ENCODE peak calls at places on chromosomes 13 and 19, in eight cellular contexts. W, Q, Y, P, R, O, U and K are unnamed samples.

GRCh38 chr13:66162470-66162869 is 1067.7 kb downstream of the PCDH9 start:
- DNase-seq in U (no peak), O (no peak), Q (no peak), Y (no peak), R (no peak), P (no peak), W (no peak), K (no peak)

GRCh38 chr19:8487137-8487851 is 15.1 kb downstream of the PRAM1 start:
- DNase-seq in Y (no peak), U (peak), R (peak), O (peak), Q (peak), W (peak), P (no peak), K (peak)

GRCh38 chr13:107866007-107866665 is 349.2 kb downstream of the LIG4 start:
- DNase-seq in O (no peak), U (peak), Y (no peak), R (no peak), Q (no peak), W (no peak), P (no peak), K (no peak)

GRCh38 chr13:38462605-38463004 is 113.0 kb downstream of the UFM1 start:
- DNase-seq in Y (no peak), W (no peak), O (no peak), U (no peak), Q (no peak), P (no peak), R (no peak), K (no peak)

GRCh38 chr19:48966541-48967345 is 1.6 kb downstream of the FTL start:
- DNase-seq in Y (peak), U (no peak), O (no peak), Q (no peak), W (no peak), P (no peak), R (no peak), K (no peak)

GRCh38 chr19:11425719-11426457 is 6.8 kb upstream of the RGL3 start:
- DNase-seq in Y (no peak), R (no peak), P (no peak), U (no peak), Q (no peak), O (no peak), W (no peak), K (no peak)

GRCh38 chr13:94110011-94110410 is 369.5 kb downstream of the DCT start:
- DNase-seq in Y (no peak), U (no peak), P (no peak), O (no peak), Q (no peak), W (no peak), R (no peak), K (no peak)

GRCh38 chr13:77789386-77789785 is 91.9 kb downstream of the SLAIN1 start:
- DNase-seq in P (no peak), Q (no peak), W (no peak), O (no peak), U (no peak), R (no peak), Y (no peak), K (no peak)

GRCh38 chr19:1064661-1065605 is 2.0 kb upstream of the ARHGAP45 start:
- DNase-seq in Y (peak), P (peak), W (peak), O (peak), U (no peak), R (peak), Q (peak), K (peak)

GRCh38 chr19:38670921-38671398 is 23.5 kb downstream of the ACTN4 start:
- DNase-seq in P (no peak), U (no peak), O (no peak), W (no peak), Q (no peak), R (no peak), Y (no peak), K (no peak)

GRCh38 chr13:62747152-62747551 is 1331.5 kb upstream of the PCDH20 start:
- DNase-seq in Q (no peak), Y (no peak), R (no peak), U (no peak), O (no peak), P (no peak), W (no peak), K (no peak)

GRCh38 chr19:15251749-15252397 is 19.6 kb upstream of the EPHX3 start:
- DNase-seq in W (no peak), R (no peak), Y (peak), Q (no peak), P (peak), O (no peak), U (no peak), K (no peak)

GRCh38 chr19:10115392-10116084 is 4.0 kb downstream of the P2RY11 start:
- DNase-seq in Q (no peak), U (no peak), Y (no peak), O (no peak), R (no peak), W (no peak), P (no peak), K (no peak)

GRCh38 chr19:6734096-6734696 is 3.2 kb downstream of the GPR108 start:
- DNase-seq in R (no peak), Q (no peak), O (no peak), W (no peak), U (no peak), Y (no peak), P (no peak), K (no peak)

GRCh38 chr13:105937451-105937850 is 598.0 kb downstream of the EFNB2 start:
- DNase-seq in O (no peak), R (no peak), Y (no peak), Q (no peak), W (no peak), P (peak), U (no peak), K (no peak)